ENCODE peak calls at places on chromosomes 2 and 18, in seven cellular contexts. One of them, this sample, is unnamed.
A peak's percentile ranks its signal among the peaks of the same experiment; 100 is the strongest.

GRCh38 chr18:7808992-7809391 is 241.9 kb downstream of the PTPRM start:
- DNase-seq in neural crest cell: no peak
- DNase-seq in ACHN: no peak
- DNase-seq in effector memory CD4-positive, alpha-beta T cell: no peak
- DNase-seq in omental fat pad: no peak
- DNase-seq in stimulated activated CD4-positive, alpha-beta T cell treated with anti-CD3 and anti-CD28 coated beads, Interleukin-4, amount 100 ng/mL, for 48 hours: no peak
- DNase-seq in mesenchymal stem cell: no peak
- DNase-seq in this sample: no peak

GRCh38 chr2:198273670-198274069 is 469.3 kb downstream of the PLCL1 start:
- DNase-seq in neural crest cell: no peak
- DNase-seq in effector memory CD4-positive, alpha-beta T cell: no peak
- DNase-seq in stimulated activated CD4-positive, alpha-beta T cell treated with anti-CD3 and anti-CD28 coated beads, Interleukin-4, amount 100 ng/mL, for 48 hours: no peak
- DNase-seq in omental fat pad: no peak
- DNase-seq in ACHN: no peak
- DNase-seq in mesenchymal stem cell: no peak
- DNase-seq in this sample: no peak

GRCh38 chr2:179302149-179302548 is 37.5 kb upstream of the SESTD1 start:
- DNase-seq in neural crest cell: no peak
- DNase-seq in effector memory CD4-positive, alpha-beta T cell: no peak
- DNase-seq in mesenchymal stem cell: no peak
- DNase-seq in omental fat pad: no peak
- DNase-seq in ACHN: no peak
- DNase-seq in stimulated activated CD4-positive, alpha-beta T cell treated with anti-CD3 and anti-CD28 coated beads, Interleukin-4, amount 100 ng/mL, for 48 hours: no peak
- DNase-seq in this sample: no peak

GRCh38 chr2:108855194-108855593 is 68.6 kb downstream of the CCDC138 start:
- DNase-seq in mesenchymal stem cell: no peak
- DNase-seq in stimulated activated CD4-positive, alpha-beta T cell treated with anti-CD3 and anti-CD28 coated beads, Interleukin-4, amount 100 ng/mL, for 48 hours: no peak
- DNase-seq in ACHN: peak; percentile 40
- DNase-seq in omental fat pad: no peak
- DNase-seq in neural crest cell: no peak
- DNase-seq in effector memory CD4-positive, alpha-beta T cell: no peak
- DNase-seq in this sample: peak; percentile 23

GRCh38 chr2:168722592-168722991 is 79.8 kb upstream of the NOSTRIN start:
- DNase-seq in omental fat pad: no peak
- DNase-seq in neural crest cell: no peak
- DNase-seq in ACHN: no peak
- DNase-seq in mesenchymal stem cell: peak; percentile 36
- DNase-seq in stimulated activated CD4-positive, alpha-beta T cell treated with anti-CD3 and anti-CD28 coated beads, Interleukin-4, amount 100 ng/mL, for 48 hours: no peak
- DNase-seq in effector memory CD4-positive, alpha-beta T cell: no peak
- DNase-seq in this sample: no peak

GRCh38 chr18:13797157-13797611 is 26.8 kb upstream of the MC5R start:
- DNase-seq in omental fat pad: no peak
- DNase-seq in mesenchymal stem cell: no peak
- DNase-seq in stimulated activated CD4-positive, alpha-beta T cell treated with anti-CD3 and anti-CD28 coated beads, Interleukin-4, amount 100 ng/mL, for 48 hours: no peak
- DNase-seq in neural crest cell: no peak
- DNase-seq in effector memory CD4-positive, alpha-beta T cell: no peak
- DNase-seq in ACHN: peak; percentile 15
- DNase-seq in this sample: peak; percentile 7

GRCh38 chr2:233598952-233599351 is 18.5 kb upstream of the UGT1A8 start:
- DNase-seq in effector memory CD4-positive, alpha-beta T cell: no peak
- DNase-seq in omental fat pad: no peak
- DNase-seq in mesenchymal stem cell: no peak
- DNase-seq in neural crest cell: no peak
- DNase-seq in stimulated activated CD4-positive, alpha-beta T cell treated with anti-CD3 and anti-CD28 coated beads, Interleukin-4, amount 100 ng/mL, for 48 hours: no peak
- DNase-seq in ACHN: no peak
- DNase-seq in this sample: no peak

GRCh38 chr2:171858397-171858958 is 35.6 kb downstream of the SLC25A12 start:
- DNase-seq in stimulated activated CD4-positive, alpha-beta T cell treated with anti-CD3 and anti-CD28 coated beads, Interleukin-4, amount 100 ng/mL, for 48 hours: no peak
- DNase-seq in ACHN: no peak
- DNase-seq in mesenchymal stem cell: no peak
- DNase-seq in omental fat pad: no peak
- DNase-seq in neural crest cell: no peak
- DNase-seq in effector memory CD4-positive, alpha-beta T cell: no peak
- DNase-seq in this sample: no peak

GRCh38 chr18:3305354-3305762 is 43.4 kb downstream of the MYL12B start:
- DNase-seq in ACHN: peak; percentile 82
- DNase-seq in stimulated activated CD4-positive, alpha-beta T cell treated with anti-CD3 and anti-CD28 coated beads, Interleukin-4, amount 100 ng/mL, for 48 hours: peak; percentile 3
- DNase-seq in omental fat pad: no peak
- DNase-seq in neural crest cell: no peak
- DNase-seq in mesenchymal stem cell: peak; percentile 98
- DNase-seq in effector memory CD4-positive, alpha-beta T cell: peak; percentile 36
- DNase-seq in this sample: no peak

GRCh38 chr2:43839776-43840564 is 1.2 kb downstream of the ABCG8 start:
- DNase-seq in stimulated activated CD4-positive, alpha-beta T cell treated with anti-CD3 and anti-CD28 coated beads, Interleukin-4, amount 100 ng/mL, for 48 hours: no peak
- DNase-seq in mesenchymal stem cell: no peak
- DNase-seq in effector memory CD4-positive, alpha-beta T cell: no peak
- DNase-seq in omental fat pad: no peak
- DNase-seq in ACHN: no peak
- DNase-seq in neural crest cell: no peak
- DNase-seq in this sample: no peak

GRCh38 chr2:7190587-7191320 is 273.5 kb downstream of the RNF144A start:
- DNase-seq in stimulated activated CD4-positive, alpha-beta T cell treated with anti-CD3 and anti-CD28 coated beads, Interleukin-4, amount 100 ng/mL, for 48 hours: no peak
- DNase-seq in ACHN: no peak
- DNase-seq in omental fat pad: no peak
- DNase-seq in neural crest cell: no peak
- DNase-seq in mesenchymal stem cell: peak; percentile 6
- DNase-seq in effector memory CD4-positive, alpha-beta T cell: no peak
- DNase-seq in this sample: no peak

This sample was measured in HepG2.